ENCODE peak calls at places on chromosomes 12 and 14, in eight cellular contexts. One of them, this sample, is unnamed.

GRCh38 chr12:108722463-108722862 is 8.9 kb downstream of the CORO1C start:
- DNase-seq in fibroblast of pulmonary artery: no peak
- DNase-seq in suprapubic skin: no peak
- DNase-seq in epithelial cell of esophagus: no peak
- DNase-seq in B cell: no peak
- DNase-seq in stomach: no peak
- DNase-seq in Panc1: no peak
- DNase-seq in heart left ventricle: no peak
- DNase-seq in this sample: no peak

GRCh38 chr12:124715121-124715990 is 147.9 kb upstream of the NCOR2 start:
- DNase-seq in fibroblast of pulmonary artery: no peak
- DNase-seq in suprapubic skin: no peak
- DNase-seq in epithelial cell of esophagus: peak
- DNase-seq in B cell: no peak
- DNase-seq in stomach: peak
- DNase-seq in Panc1: no peak
- DNase-seq in heart left ventricle: no peak
- DNase-seq in this sample: no peak

GRCh38 chr14:61927521-61927920 is 165.3 kb downstream of the SNAPC1 start:
- DNase-seq in fibroblast of pulmonary artery: peak
- DNase-seq in suprapubic skin: no peak
- DNase-seq in epithelial cell of esophagus: peak
- DNase-seq in B cell: no peak
- DNase-seq in stomach: no peak
- DNase-seq in Panc1: no peak
- DNase-seq in heart left ventricle: no peak
- DNase-seq in this sample: no peak

GRCh38 chr12:110379201-110379600 is 24.3 kb downstream of the ANAPC7 start:
- DNase-seq in fibroblast of pulmonary artery: no peak
- DNase-seq in suprapubic skin: peak
- DNase-seq in epithelial cell of esophagus: no peak
- DNase-seq in B cell: no peak
- DNase-seq in stomach: no peak
- DNase-seq in Panc1: no peak
- DNase-seq in heart left ventricle: no peak
- DNase-seq in this sample: peak

GRCh38 chr12:97151481-97151880 is 244.4 kb downstream of the NEDD1 start:
- DNase-seq in fibroblast of pulmonary artery: no peak
- DNase-seq in suprapubic skin: no peak
- DNase-seq in epithelial cell of esophagus: peak
- DNase-seq in B cell: no peak
- DNase-seq in stomach: no peak
- DNase-seq in Panc1: no peak
- DNase-seq in heart left ventricle: no peak
- DNase-seq in this sample: no peak

GRCh38 chr12:39782026-39782545 is 162.5 kb upstream of the ABCD2 start:
- DNase-seq in fibroblast of pulmonary artery: no peak
- DNase-seq in suprapubic skin: no peak
- DNase-seq in epithelial cell of esophagus: no peak
- DNase-seq in B cell: no peak
- DNase-seq in stomach: no peak
- DNase-seq in Panc1: no peak
- DNase-seq in heart left ventricle: no peak
- DNase-seq in this sample: no peak

GRCh38 chr14:64549805-64550538 is at the start of gene PPP1R36:
- DNase-seq in fibroblast of pulmonary artery: no peak
- DNase-seq in suprapubic skin: no peak
- DNase-seq in epithelial cell of esophagus: peak
- DNase-seq in B cell: peak
- DNase-seq in stomach: peak
- DNase-seq in Panc1: no peak
- DNase-seq in heart left ventricle: no peak
- DNase-seq in this sample: no peak

GRCh38 chr12:126899926-126900792 is 1366.8 kb upstream of the TMEM132C start:
- DNase-seq in fibroblast of pulmonary artery: no peak
- DNase-seq in suprapubic skin: no peak
- DNase-seq in epithelial cell of esophagus: no peak
- DNase-seq in B cell: no peak
- DNase-seq in stomach: no peak
- DNase-seq in Panc1: no peak
- DNase-seq in heart left ventricle: no peak
- DNase-seq in this sample: no peak

GRCh38 chr12:6272300-6273208 is 37.9 kb upstream of the PLEKHG6 start:
- DNase-seq in fibroblast of pulmonary artery: no peak
- DNase-seq in suprapubic skin: no peak
- DNase-seq in epithelial cell of esophagus: peak
- DNase-seq in B cell: no peak
- DNase-seq in stomach: peak
- DNase-seq in Panc1: no peak
- DNase-seq in heart left ventricle: no peak
- DNase-seq in this sample: no peak

GRCh38 chr14:77730976-77731497 is 23.1 kb downstream of the SLIRP start:
- DNase-seq in fibroblast of pulmonary artery: no peak
- DNase-seq in suprapubic skin: no peak
- DNase-seq in epithelial cell of esophagus: no peak
- DNase-seq in B cell: no peak
- DNase-seq in stomach: no peak
- DNase-seq in Panc1: no peak
- DNase-seq in heart left ventricle: no peak
- DNase-seq in this sample: no peak

GRCh38 chr12:61667676-61668075 is 592.5 kb upstream of the USP15 start:
- DNase-seq in fibroblast of pulmonary artery: no peak
- DNase-seq in suprapubic skin: no peak
- DNase-seq in epithelial cell of esophagus: peak
- DNase-seq in B cell: no peak
- DNase-seq in stomach: no peak
- DNase-seq in Panc1: no peak
- DNase-seq in heart left ventricle: no peak
- DNase-seq in this sample: no peak

GRCh38 chr12:56581418-56582145 is 48.5 kb downstream of the BAZ2A start:
- DNase-seq in fibroblast of pulmonary artery: peak
- DNase-seq in suprapubic skin: no peak
- DNase-seq in epithelial cell of esophagus: peak
- DNase-seq in B cell: no peak
- DNase-seq in stomach: no peak
- DNase-seq in Panc1: no peak
- DNase-seq in heart left ventricle: no peak
- DNase-seq in this sample: no peak

GRCh38 chr12:14452865-14453264 is 87.4 kb downstream of the ATF7IP start:
- DNase-seq in fibroblast of pulmonary artery: no peak
- DNase-seq in suprapubic skin: no peak
- DNase-seq in epithelial cell of esophagus: no peak
- DNase-seq in B cell: no peak
- DNase-seq in stomach: no peak
- DNase-seq in Panc1: no peak
- DNase-seq in heart left ventricle: no peak
- DNase-seq in this sample: no peak

GRCh38 chr12:7092229-7092985 is at the start of gene C1R:
- DNase-seq in fibroblast of pulmonary artery: peak
- DNase-seq in suprapubic skin: peak
- DNase-seq in epithelial cell of esophagus: peak
- DNase-seq in B cell: peak
- DNase-seq in stomach: peak
- DNase-seq in Panc1: peak
- DNase-seq in heart left ventricle: peak
- DNase-seq in this sample: peak

GRCh38 chr12:80632835-80633234 is 74.6 kb upstream of the MYF6 start:
- DNase-seq in fibroblast of pulmonary artery: no peak
- DNase-seq in suprapubic skin: no peak
- DNase-seq in epithelial cell of esophagus: peak
- DNase-seq in B cell: no peak
- DNase-seq in stomach: no peak
- DNase-seq in Panc1: no peak
- DNase-seq in heart left ventricle: no peak
- DNase-seq in this sample: no peak

GRCh38 chr12:122423258-122424165 is 1.0 kb upstream of the CLIP1 start:
- DNase-seq in fibroblast of pulmonary artery: peak
- DNase-seq in suprapubic skin: no peak
- DNase-seq in epithelial cell of esophagus: peak
- DNase-seq in B cell: no peak
- DNase-seq in stomach: no peak
- DNase-seq in Panc1: no peak
- DNase-seq in heart left ventricle: no peak
- DNase-seq in this sample: no peak

GRCh38 chr12:124687695-124688301 is 120.4 kb upstream of the NCOR2 start:
- DNase-seq in fibroblast of pulmonary artery: peak
- DNase-seq in suprapubic skin: no peak
- DNase-seq in epithelial cell of esophagus: no peak
- DNase-seq in B cell: no peak
- DNase-seq in stomach: no peak
- DNase-seq in Panc1: no peak
- DNase-seq in heart left ventricle: peak
- DNase-seq in this sample: no peak

GRCh38 chr12:26749781-26750180 is 83.2 kb downstream of the ITPR2 start:
- DNase-seq in fibroblast of pulmonary artery: no peak
- DNase-seq in suprapubic skin: no peak
- DNase-seq in epithelial cell of esophagus: peak
- DNase-seq in B cell: no peak
- DNase-seq in stomach: no peak
- DNase-seq in Panc1: no peak
- DNase-seq in heart left ventricle: no peak
- DNase-seq in this sample: no peak

GRCh38 chr12:94458882-94459772 is 540 bp downstream of the CEP83 start:
- DNase-seq in fibroblast of pulmonary artery: peak
- DNase-seq in suprapubic skin: no peak
- DNase-seq in epithelial cell of esophagus: peak
- DNase-seq in B cell: no peak
- DNase-seq in stomach: no peak
- DNase-seq in Panc1: no peak
- DNase-seq in heart left ventricle: no peak
- DNase-seq in this sample: no peak

GRCh38 chr14:56150645-56151345 is 32.6 kb downstream of the PELI2 start:
- DNase-seq in fibroblast of pulmonary artery: no peak
- DNase-seq in suprapubic skin: no peak
- DNase-seq in epithelial cell of esophagus: no peak
- DNase-seq in B cell: no peak
- DNase-seq in stomach: no peak
- DNase-seq in Panc1: no peak
- DNase-seq in heart left ventricle: no peak
- DNase-seq in this sample: no peak
- TF ChIP-seq CTCF in fibroblast of pulmonary artery: no peak
- TF ChIP-seq CTCF in suprapubic skin: no peak
- TF ChIP-seq CTCF in epithelial cell of esophagus: no peak
- TF ChIP-seq CTCF in B cell: no peak
- TF ChIP-seq CTCF in stomach: no peak
- TF ChIP-seq CTCF in Panc1: no peak
- TF ChIP-seq CTCF in heart left ventricle: no peak
- TF ChIP-seq CTCF in this sample: no peak

GRCh38 chr14:89137514-89138163 is 279.4 kb downstream of the FOXN3 start:
- DNase-seq in fibroblast of pulmonary artery: peak
- DNase-seq in suprapubic skin: peak
- DNase-seq in epithelial cell of esophagus: peak
- DNase-seq in B cell: no peak
- DNase-seq in stomach: peak
- DNase-seq in Panc1: peak
- DNase-seq in heart left ventricle: peak
- DNase-seq in this sample: peak
- TF ChIP-seq CTCF in fibroblast of pulmonary artery: no peak
- TF ChIP-seq CTCF in suprapubic skin: no peak
- TF ChIP-seq CTCF in epithelial cell of esophagus: no peak
- TF ChIP-seq CTCF in B cell: no peak
- TF ChIP-seq CTCF in stomach: no peak
- TF ChIP-seq CTCF in Panc1: no peak
- TF ChIP-seq CTCF in heart left ventricle: no peak
- TF ChIP-seq CTCF in this sample: no peak

GRCh38 chr14:104284107-104284592 is 145.8 kb downstream of the KIF26A start:
- DNase-seq in fibroblast of pulmonary artery: no peak
- DNase-seq in suprapubic skin: peak
- DNase-seq in epithelial cell of esophagus: no peak
- DNase-seq in B cell: no peak
- DNase-seq in stomach: no peak
- DNase-seq in Panc1: no peak
- DNase-seq in heart left ventricle: peak
- DNase-seq in this sample: no peak

GRCh38 chr14:104283197-104284106 is 145.1 kb downstream of the KIF26A start:
- DNase-seq in fibroblast of pulmonary artery: no peak
- DNase-seq in suprapubic skin: peak
- DNase-seq in epithelial cell of esophagus: no peak
- DNase-seq in B cell: no peak
- DNase-seq in stomach: no peak
- DNase-seq in Panc1: no peak
- DNase-seq in heart left ventricle: peak
- DNase-seq in this sample: no peak

GRCh38 chr14:104286086-104286485 is 147.7 kb downstream of the KIF26A start:
- DNase-seq in fibroblast of pulmonary artery: no peak
- DNase-seq in suprapubic skin: peak
- DNase-seq in epithelial cell of esophagus: no peak
- DNase-seq in B cell: no peak
- DNase-seq in stomach: no peak
- DNase-seq in Panc1: no peak
- DNase-seq in heart left ventricle: no peak
- DNase-seq in this sample: no peak

GRCh38 chr14:104285483-104285790 is 147.1 kb downstream of the KIF26A start:
- DNase-seq in fibroblast of pulmonary artery: no peak
- DNase-seq in suprapubic skin: no peak
- DNase-seq in epithelial cell of esophagus: no peak
- DNase-seq in B cell: no peak
- DNase-seq in stomach: no peak
- DNase-seq in Panc1: no peak
- DNase-seq in heart left ventricle: peak
- DNase-seq in this sample: no peak

DNA sequence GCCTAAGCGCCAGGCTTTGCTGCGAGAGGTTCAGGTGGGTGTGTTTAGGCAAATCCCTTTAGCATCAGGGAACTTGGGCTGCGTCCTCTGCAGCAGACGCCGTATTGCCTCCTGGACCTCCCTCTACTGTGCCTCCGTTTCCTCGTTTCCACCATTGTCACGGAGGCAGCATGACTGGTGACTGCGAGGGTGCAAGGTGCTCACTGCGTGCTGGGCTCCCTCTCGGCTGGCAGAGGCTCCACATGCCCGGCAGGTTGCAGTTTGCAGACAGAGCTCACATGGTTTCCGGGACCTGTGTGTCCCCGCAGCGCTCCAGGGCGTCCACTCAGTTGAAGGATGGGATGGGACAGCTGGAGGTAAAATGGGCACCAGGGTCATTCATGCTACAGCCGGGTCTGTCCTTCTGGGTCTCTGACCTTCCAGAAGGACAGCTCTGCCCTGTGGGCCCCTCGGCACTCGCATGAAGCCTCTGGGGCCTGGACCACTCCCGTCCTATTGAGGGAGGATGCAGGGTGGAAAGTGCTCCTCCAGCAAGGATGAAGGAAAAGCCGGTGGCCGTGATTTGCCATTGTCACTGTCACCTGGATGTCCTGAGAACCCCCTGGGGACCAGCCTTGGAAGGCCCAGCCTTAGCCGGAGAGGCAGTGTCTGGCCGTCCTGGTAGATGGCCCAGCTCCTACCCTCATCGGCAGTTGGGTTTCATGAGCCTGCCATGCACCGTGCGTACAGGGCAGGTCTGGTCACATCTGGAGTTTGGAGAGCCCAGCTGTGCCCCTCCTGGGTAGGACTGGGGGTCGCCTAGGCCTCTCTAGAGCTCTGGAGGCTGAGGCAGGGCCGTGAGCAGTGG is 146.5 kb downstream of the KIF26A start:
- DNase-seq in fibroblast of pulmonary artery: no peak
- DNase-seq in suprapubic skin: peak
- DNase-seq in epithelial cell of esophagus: no peak
- DNase-seq in B cell: no peak
- DNase-seq in stomach: no peak
- DNase-seq in Panc1: no peak
- DNase-seq in heart left ventricle: peak
- DNase-seq in this sample: no peak
- TF ChIP-seq CTCF in fibroblast of pulmonary artery: no peak
- TF ChIP-seq CTCF in suprapubic skin: no peak
- TF ChIP-seq CTCF in epithelial cell of esophagus: no peak
- TF ChIP-seq CTCF in B cell: no peak
- TF ChIP-seq CTCF in stomach: no peak
- TF ChIP-seq CTCF in Panc1: no peak
- TF ChIP-seq CTCF in heart left ventricle: no peak
- TF ChIP-seq CTCF in this sample: no peak

GRCh38 chr14:105532735-105533141 is 6.4 kb downstream of the TMEM121 start:
- DNase-seq in fibroblast of pulmonary artery: peak
- DNase-seq in suprapubic skin: peak
- DNase-seq in epithelial cell of esophagus: no peak
- DNase-seq in B cell: peak
- DNase-seq in stomach: no peak
- DNase-seq in Panc1: no peak
- DNase-seq in heart left ventricle: no peak
- DNase-seq in this sample: no peak
- TF ChIP-seq CTCF in fibroblast of pulmonary artery: peak
- TF ChIP-seq CTCF in suprapubic skin: no peak
- TF ChIP-seq CTCF in epithelial cell of esophagus: peak
- TF ChIP-seq CTCF in B cell: peak
- TF ChIP-seq CTCF in stomach: no peak
- TF ChIP-seq CTCF in Panc1: peak
- TF ChIP-seq CTCF in heart left ventricle: no peak
- TF ChIP-seq CTCF in this sample: peak

This sample was measured in AG09309.